ENCODE peak calls at places on chromosome 19, in five cellular contexts. W, Y, V, Q and N are unnamed samples.

GRCh38 chr19:18915639-18916038 is 3.5 kb downstream of the COPE start:
- DNase-seq in W (no peak), Y (no peak), V (peak), Q (peak), N (no peak)

GRCh38 chr19:50858896-50859295 is 4.2 kb downstream of the KLK3 start:
- DNase-seq in W (no peak), Y (no peak), V (no peak), Q (no peak), N (no peak)

GRCh38 chr19:38665950-38666661 is 18.7 kb downstream of the ACTN4 start:
- DNase-seq in W (no peak), Y (peak), V (no peak), Q (peak), N (no peak)

GRCh38 chr19:50344661-50345318 is 15.6 kb upstream of the KCNC3 start:
- DNase-seq in W (no peak), Y (no peak), V (no peak), Q (no peak), N (no peak)

GRCh38 chr19:18660051-18660910 is 23.2 kb upstream of the CRTC1 start:
- DNase-seq in W (no peak), Y (no peak), V (no peak), Q (no peak), N (no peak)

GRCh38 chr19:16381756-16382401 is 57.3 kb downstream of the KLF2 start:
- DNase-seq in W (no peak), Y (no peak), V (no peak), Q (no peak), N (no peak)

GRCh38 chr19:39390460-39390758 is 497 bp downstream of the PAF1 start:
- DNase-seq in W (no peak), Y (no peak), V (no peak), Q (no peak), N (no peak)

GRCh38 chr19:55179570-55180484 is at the start of gene SYT5:
- DNase-seq in W (no peak), Y (no peak), V (no peak), Q (peak), N (no peak)

GRCh38 chr19:39474139-39474620 is 6.5 kb upstream of the TIMM50 start:
- DNase-seq in W (no peak), Y (no peak), V (no peak), Q (peak), N (peak)

GRCh38 chr19:611506-611869 is 21.8 kb downstream of the HCN2 start:
- DNase-seq in W (no peak), Y (peak), V (no peak), Q (no peak), N (no peak)

GRCh38 chr19:58305932-58306323 is 751 bp downstream of the ERVK3-1 start:
- DNase-seq in W (no peak), Y (no peak), V (no peak), Q (no peak), N (no peak)

GRCh38 chr19:53132231-53132991 is at the start of gene ZNF415:
- DNase-seq in W (no peak), Y (peak), V (peak), Q (peak), N (peak)

GRCh38 chr19:750640-751423 is at the start of gene MISP:
- DNase-seq in W (no peak), Y (no peak), V (no peak), Q (no peak), N (peak)

GRCh38 chr19:32438751-32439150 is 33.2 kb downstream of the DPY19L3 start:
- DNase-seq in W (no peak), Y (no peak), V (no peak), Q (no peak), N (no peak)

GRCh38 chr19:44592451-44592890 is 20.9 kb upstream of the IGSF23 start:
- DNase-seq in W (no peak), Y (no peak), V (no peak), Q (no peak), N (no peak)

GRCh38 chr19:43316591-43317319 is 36.7 kb upstream of the CD177 start:
- DNase-seq in W (no peak), Y (no peak), V (no peak), Q (peak), N (no peak)

GRCh38 chr19:30085394-30085793 is 143.4 kb downstream of the URI1 start:
- DNase-seq in W (no peak), Y (no peak), V (peak), Q (peak), N (no peak)

GRCh38 chr19:29702161-29702957 is 12.7 kb downstream of the C19orf12 start:
- DNase-seq in W (no peak), Y (no peak), V (no peak), Q (no peak), N (no peak)

GRCh38 chr19:17052439-17052838 is 22.8 kb downstream of the HAUS8 start:
- DNase-seq in W (no peak), Y (no peak), V (no peak), Q (peak), N (no peak)

GRCh38 chr19:43741075-43741840 is 13.5 kb downstream of the SMG9 start:
- DNase-seq in W (no peak), Y (no peak), V (no peak), Q (no peak), N (no peak)

DNA sequence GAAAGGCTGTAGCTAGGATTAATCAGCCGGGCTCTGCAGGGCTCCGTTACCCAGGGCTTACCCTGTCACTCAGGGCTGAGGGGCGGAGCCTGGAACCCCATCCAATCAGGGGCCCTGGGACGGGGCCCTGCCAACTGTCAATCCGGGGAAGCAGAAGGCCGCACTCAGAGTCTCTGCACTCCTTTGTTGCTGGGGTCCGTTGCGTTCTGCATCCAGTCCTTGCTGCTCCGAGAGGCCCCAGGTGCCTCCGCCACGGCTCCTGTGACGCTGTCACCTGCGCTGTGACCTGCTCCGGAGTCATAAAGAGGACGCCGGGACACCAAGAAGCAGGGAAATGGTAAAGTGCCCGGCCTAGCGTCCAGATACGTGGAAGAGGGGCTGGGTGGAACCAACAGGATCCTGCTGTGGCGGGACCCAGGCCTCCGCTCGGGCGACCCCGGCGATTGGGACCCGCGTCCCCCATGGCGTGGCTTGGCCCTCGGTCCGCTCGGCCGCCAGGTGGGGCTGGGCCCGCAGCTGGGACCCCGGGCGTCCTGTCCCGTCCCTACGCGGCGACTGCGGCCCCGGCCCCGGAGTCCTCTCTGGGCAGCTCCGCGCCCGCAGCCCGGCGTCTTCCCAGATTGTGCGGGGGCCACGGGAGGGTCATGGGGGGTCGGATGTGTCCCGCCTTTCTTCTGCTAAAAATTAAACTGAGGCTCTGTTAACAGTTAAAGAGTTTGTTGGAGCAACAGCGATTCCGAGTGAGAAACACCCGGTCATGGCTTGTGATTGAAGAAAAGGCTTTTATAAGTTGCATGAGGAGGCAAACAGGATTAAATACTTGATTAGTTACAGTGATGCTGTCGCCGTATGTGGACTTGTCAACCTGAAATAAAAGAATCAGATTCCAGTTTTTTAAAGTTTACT is at the start of gene ZNF491:
- DNase-seq in W (no peak), Y (peak), V (peak), Q (peak), N (peak)
- TF ChIP-seq CTCF in W (no peak), Y (peak), V (peak), Q (peak), N (peak)

DNA sequence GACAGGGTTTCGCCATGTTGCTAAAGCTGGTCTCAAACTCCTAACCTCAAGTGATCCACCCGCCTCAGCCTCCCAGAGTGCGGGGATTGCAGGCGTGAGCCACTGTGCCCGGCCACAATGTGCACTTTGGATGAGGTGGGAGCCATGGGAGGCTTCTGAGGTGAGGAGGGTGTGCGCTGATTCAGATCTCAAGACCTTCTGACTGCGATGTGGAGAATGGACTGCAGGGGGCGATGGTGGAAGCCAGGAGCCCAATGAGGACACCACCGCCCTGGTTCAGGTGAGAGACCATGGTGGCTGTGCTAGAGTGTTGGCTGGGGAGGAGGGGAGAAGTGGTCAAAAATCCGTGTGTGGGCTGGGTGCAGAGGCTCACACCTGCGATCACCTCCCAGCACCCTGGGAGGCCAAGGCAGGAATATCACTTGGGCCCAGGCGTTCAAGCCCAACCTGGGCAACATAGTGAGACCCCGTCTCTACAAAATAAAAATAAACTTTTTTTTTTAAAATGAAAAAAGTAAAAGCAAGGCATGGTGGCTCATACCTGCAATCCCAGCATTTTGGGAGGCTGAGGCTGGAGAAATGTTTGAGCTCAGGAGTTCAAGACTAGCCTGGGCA is 5.6 kb downstream of the INAFM1 start:
- DNase-seq in W (no peak), Y (no peak), V (no peak), Q (peak), N (no peak)
- TF ChIP-seq CTCF in W (no peak), Y (peak), V (no peak), Q (peak), N (peak)

GRCh38 chr19:48090281-48090802 is 20.3 kb downstream of the PLA2G4C start:
- DNase-seq in W (no peak), Y (peak), V (no peak), Q (no peak), N (no peak)
- TF ChIP-seq CTCF in W (no peak), Y (no peak), V (no peak), Q (no peak), N (no peak)

GRCh38 chr19:2457394-2458037 is 757 bp upstream of the LMNB2 start:
- DNase-seq in W (no peak), Y (no peak), V (no peak), Q (no peak), N (no peak)

GRCh38 chr19:2455481-2456300 is 1.1 kb downstream of the LMNB2 start:
- DNase-seq in W (no peak), Y (no peak), V (no peak), Q (peak), N (peak)

GRCh38 chr19:2460245-2460644 is 3.5 kb upstream of the LMNB2 start:
- DNase-seq in W (no peak), Y (no peak), V (no peak), Q (no peak), N (no peak)

GRCh38 chr19:2456301-2456570 is 523 bp downstream of the LMNB2 start:
- DNase-seq in W (no peak), Y (no peak), V (no peak), Q (no peak), N (no peak)

DNA sequence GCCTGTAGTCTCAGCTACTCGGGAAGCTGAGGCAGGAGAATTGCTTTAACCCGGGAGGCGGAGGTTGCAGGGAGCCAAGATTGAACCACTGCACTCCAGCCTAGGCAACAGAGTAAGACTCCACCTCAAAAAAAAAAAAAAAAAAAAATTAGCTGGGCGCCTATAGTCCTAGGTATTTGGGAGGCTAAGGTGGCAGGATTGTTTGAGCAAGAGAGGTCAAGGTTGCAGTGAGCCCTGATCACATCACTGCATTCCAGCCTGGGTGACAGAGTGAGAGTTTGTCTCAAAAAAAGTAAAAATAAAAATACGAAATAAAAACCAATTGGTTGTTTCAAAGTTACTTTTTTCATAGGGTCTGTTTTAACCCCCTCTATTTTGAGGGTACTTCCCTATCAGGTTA is 1.3 kb upstream of the LMNB2 start:
- DNase-seq in W (no peak), Y (no peak), V (no peak), Q (no peak), N (no peak)
- TF ChIP-seq CTCF in W (no peak), Y (no peak), V (no peak), Q (no peak), N (no peak)

GRCh38 chr19:3469638-3470499 is 10.5 kb downstream of the SMIM24 start:
- DNase-seq in W (no peak), Y (no peak), V (no peak), Q (no peak), N (no peak)
- TF ChIP-seq CTCF in W (no peak), Y (peak), V (peak), Q (no peak), N (no peak)

GRCh38 chr19:13153627-13154240 is 3.5 kb downstream of the IER2 start:
- DNase-seq in W (no peak), Y (no peak), V (no peak), Q (no peak), N (no peak)
- TF ChIP-seq CTCF in W (no peak), Y (peak), V (no peak), Q (peak), N (no peak)

DNA sequence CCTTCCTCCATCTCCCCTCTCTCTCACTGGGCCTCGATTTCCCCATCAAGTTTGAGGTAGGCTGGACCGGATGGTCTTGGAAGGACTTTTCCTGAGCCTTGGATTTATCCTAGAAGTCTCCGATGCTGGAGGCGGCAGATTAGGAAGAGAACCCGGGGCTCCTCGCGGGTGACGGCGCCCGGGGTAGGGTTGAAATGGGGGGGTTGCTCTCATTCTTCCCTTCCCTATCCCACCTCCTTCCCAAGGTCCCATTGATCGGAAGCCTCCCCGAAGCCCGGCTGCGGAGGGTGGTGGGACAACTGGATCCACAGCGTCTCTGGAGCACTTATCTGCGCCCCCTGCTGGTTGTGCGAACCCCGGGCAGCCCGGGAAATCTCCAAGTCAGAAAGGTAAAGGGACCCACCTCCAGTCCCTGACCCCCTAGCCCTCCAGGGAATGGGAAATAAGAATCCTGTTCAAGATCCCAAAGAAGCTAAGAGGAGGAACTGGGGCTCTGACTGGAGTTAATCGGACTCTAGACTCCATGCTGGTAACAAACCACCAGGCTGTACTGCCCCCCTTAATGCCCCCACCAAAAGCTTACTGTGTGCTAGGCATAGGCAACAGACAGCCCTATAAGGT is 812 bp downstream of the QPCTL start:
- DNase-seq in W (no peak), Y (no peak), V (peak), Q (peak), N (peak)
- TF ChIP-seq CTCF in W (peak), Y (peak), V (peak), Q (peak), N (peak)

GRCh38 chr19:46579286-46579944 is 21.7 kb upstream of the CALM3 start:
- DNase-seq in W (no peak), Y (no peak), V (no peak), Q (peak), N (no peak)
- TF ChIP-seq CTCF in W (no peak), Y (peak), V (peak), Q (peak), N (peak)

DNA sequence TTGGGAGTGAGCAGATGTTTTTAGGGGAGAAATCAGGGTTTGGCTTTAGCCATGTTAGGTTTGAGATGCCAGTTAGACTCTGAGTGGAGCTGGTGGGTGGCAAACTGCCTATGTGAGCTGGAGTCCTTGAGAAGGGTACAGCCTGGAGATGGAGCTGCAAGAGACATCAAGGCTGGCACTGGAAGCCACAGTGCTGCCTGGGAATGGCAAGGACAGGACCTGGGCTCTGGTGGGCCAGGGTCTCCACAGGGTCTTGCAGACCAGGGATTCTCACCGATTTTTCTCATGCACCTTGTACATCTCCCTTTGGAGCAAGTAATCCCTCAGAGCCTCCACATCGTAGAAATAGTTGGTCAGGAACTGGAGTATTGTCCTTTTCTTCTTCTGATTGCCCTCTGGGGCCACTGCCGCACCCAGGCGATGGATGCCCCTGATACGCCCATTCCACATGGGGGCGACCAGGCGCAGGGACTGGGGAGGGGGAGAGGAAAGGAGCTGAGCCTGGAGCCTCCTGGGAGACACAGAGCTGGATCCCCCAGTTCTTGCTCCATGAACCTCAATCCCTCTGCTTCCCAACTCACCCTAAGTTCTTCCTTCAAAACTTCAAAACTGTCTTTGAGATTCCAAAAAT is 1.7 kb downstream of the DMAC2 start:
- DNase-seq in W (no peak), Y (no peak), V (no peak), Q (no peak), N (no peak)
- TF ChIP-seq CTCF in W (no peak), Y (no peak), V (no peak), Q (no peak), N (no peak)